ENCODE peak calls at places on chromosomes 7 and 10, in nine cellular contexts. W, M, J, T, V, D, L, B and S are unnamed samples.
A peak's percentile ranks its signal among the peaks of the same experiment; 100 is the strongest.

GRCh38 chr10:92757720-92758119 is 68.0 kb downstream of the HHEX start:
- DNase-seq in W (no peak), M (no peak), J (no peak), T (no peak), V (no peak), D (no peak), L (peak; percentile 70), B (no peak), S (no peak)

GRCh38 chr10:6507311-6507710 is 72.8 kb downstream of the PRKCQ start:
- DNase-seq in W (no peak), M (no peak), J (no peak), T (no peak), V (no peak), D (no peak), L (no peak), B (no peak), S (no peak)

GRCh38 chr7:84339306-84339705 is 144.7 kb upstream of the SEMA3A start:
- DNase-seq in W (no peak), M (no peak), J (no peak), T (no peak), V (no peak), D (no peak), L (no peak), B (no peak), S (no peak)

GRCh38 chr7:21412953-21413352 is 14.9 kb upstream of the SP4 start:
- DNase-seq in W (no peak), M (no peak), J (no peak), T (no peak), V (no peak), D (no peak), L (no peak), B (no peak), S (peak; percentile 93)

GRCh38 chr10:33913194-33913593 is 578.7 kb upstream of the NRP1 start:
- DNase-seq in W (no peak), M (no peak), J (no peak), T (no peak), V (no peak), D (peak; percentile 30), L (no peak), B (peak; percentile 53), S (no peak)

GRCh38 chr10:61487506-61487905 is 34.3 kb upstream of the TMEM26 start:
- DNase-seq in W (no peak), M (no peak), J (no peak), T (no peak), V (no peak), D (peak; percentile 55), L (no peak), B (peak; percentile 11), S (no peak)

GRCh38 chr7:8251195-8251594 is 10.8 kb downstream of the ICA1 start:
- DNase-seq in W (no peak), M (no peak), J (no peak), T (no peak), V (no peak), D (no peak), L (no peak), B (peak; percentile 21), S (no peak)

GRCh38 chr7:104010052-104010909 is 20.8 kb upstream of the RELN start:
- DNase-seq in W (no peak), M (no peak), J (no peak), T (no peak), V (no peak), D (no peak), L (no peak), B (no peak), S (no peak)

GRCh38 chr10:37734971-37735370 is 122.4 kb downstream of the ZNF248 start:
- DNase-seq in W (no peak), M (no peak), J (no peak), T (no peak), V (no peak), D (peak; percentile 12), L (no peak), B (peak; percentile 30), S (no peak)

GRCh38 chr7:1968397-1969111 is 264.2 kb downstream of the MAD1L1 start:
- DNase-seq in W (no peak), M (no peak), J (no peak), T (no peak), V (no peak), D (no peak), L (no peak), B (no peak), S (no peak)

GRCh38 chr10:36313142-36313541 is 671.0 kb upstream of the FZD8 start:
- DNase-seq in W (no peak), M (no peak), J (no peak), T (no peak), V (no peak), D (no peak), L (no peak), B (no peak), S (no peak)

GRCh38 chr10:29557665-29558064 is 77.1 kb downstream of the SVIL start:
- DNase-seq in W (no peak), M (no peak), J (no peak), T (peak; percentile 25), V (no peak), D (no peak), L (no peak), B (no peak), S (no peak)

GRCh38 chr7:73428697-73429005 is 4.9 kb upstream of the FZD9 start:
- DNase-seq in W (no peak), M (no peak), J (no peak), T (no peak), V (no peak), D (no peak), L (no peak), B (no peak), S (no peak)

GRCh38 chr10:75593690-75594556 is 162.5 kb downstream of the LRMDA start:
- DNase-seq in W (no peak), M (no peak), J (no peak), T (peak; percentile 73), V (no peak), D (no peak), L (no peak), B (no peak), S (peak; percentile 2)

GRCh38 chr7:77935652-77936348 is 137.2 kb downstream of the PHTF2 start:
- DNase-seq in W (no peak), M (no peak), J (no peak), T (no peak), V (no peak), D (no peak), L (peak; percentile 51), B (no peak), S (no peak)

GRCh38 chr10:123640016-123640535 is 26.1 kb upstream of the GPR26 start:
- DNase-seq in W (no peak), M (no peak), J (no peak), T (peak; percentile 66), V (no peak), D (no peak), L (no peak), B (no peak), S (no peak)

GRCh38 chr10:113441220-113441619 is 111.6 kb upstream of the HABP2 start:
- DNase-seq in W (no peak), M (no peak), J (no peak), T (no peak), V (no peak), D (no peak), L (no peak), B (no peak), S (no peak)

GRCh38 chr7:11416641-11417040 is 415.4 kb downstream of the THSD7A start:
- DNase-seq in W (no peak), M (no peak), J (no peak), T (peak; percentile 27), V (no peak), D (no peak), L (no peak), B (no peak), S (no peak)

GRCh38 chr10:14952851-14953451 is 945 bp downstream of the DCLRE1C start:
- DNase-seq in W (no peak), M (no peak), J (no peak), T (peak; percentile 50), V (no peak), D (no peak), L (peak; percentile 52), B (peak; percentile 21), S (peak; percentile 30)